ENCODE peak calls at places on chromosome 15, in four cellular contexts. W is K562, K is GM12878, T is HepG2. N is an unnamed sample.

GRCh38 chr15:34813446-34814190 is 18.3 kb upstream of the ACTC1 start:
- DNase-seq in W (no peak), T (no peak), K (no peak), N (no peak)

GRCh38 chr15:90990446-90990845 is 3.9 kb downstream of the PRC1 start:
- DNase-seq in T (no peak), K (no peak), W (no peak), N (no peak)

GRCh38 chr15:90154861-90155626 is 46.1 kb upstream of the SEMA4B start:
- DNase-seq in T (peak), W (no peak), K (no peak), N (peak)

GRCh38 chr15:94453227-94453626 is 221.9 kb downstream of the MCTP2 start:
- DNase-seq in T (no peak), W (no peak), K (no peak), N (no peak)

GRCh38 chr15:60797444-60798040 is 318.6 kb upstream of the ICE2 start:
- DNase-seq in K (no peak), W (no peak), T (no peak), N (no peak)

GRCh38 chr15:62071711-62072308 is 5.0 kb downstream of the C2CD4A start:
- DNase-seq in T (peak), W (peak), K (no peak), N (peak)

GRCh38 chr15:28273468-28273867 is 48.5 kb downstream of the HERC2 start:
- DNase-seq in T (no peak), K (no peak), W (no peak), N (no peak)

GRCh38 chr15:51223771-51224229 is 114.6 kb downstream of the CYP19A1 start:
- DNase-seq in K (no peak), W (peak), T (no peak), N (no peak)

GRCh38 chr15:48059786-48060185 is 61.0 kb upstream of the SLC24A5 start:
- DNase-seq in W (no peak), K (no peak), T (no peak), N (no peak)

GRCh38 chr15:41505776-41506175 is 7.9 kb downstream of the LTK start:
- DNase-seq in W (no peak), K (no peak), T (no peak), N (no peak)

GRCh38 chr15:89647191-89647851 is 7.9 kb downstream of the KIF7 start:
- DNase-seq in K (no peak), W (peak), T (peak), N (peak)

GRCh38 chr15:80999623-81000036 is 1.1 kb upstream of the TLNRD1 start:
- DNase-seq in K (no peak), T (no peak), W (peak), N (no peak)

GRCh38 chr15:57526615-57527014 is 65.1 kb upstream of the MYZAP start:
- DNase-seq in K (no peak), W (no peak), T (no peak), N (no peak)

GRCh38 chr15:99454941-99455795 is 110.6 kb upstream of the MEF2A start:
- DNase-seq in W (peak), K (no peak), T (peak), N (no peak)

GRCh38 chr15:89002281-89002761 is 85.9 kb upstream of the ABHD2 start:
- DNase-seq in T (peak), K (peak), W (peak), N (peak)

GRCh38 chr15:47364671-47365141 is 352.6 kb upstream of the SEMA6D start:
- DNase-seq in W (no peak), K (no peak), T (no peak), N (peak)

GRCh38 chr15:29788433-29789034 is 33.7 kb downstream of the TJP1 start:
- DNase-seq in W (no peak), T (no peak), K (no peak), N (no peak)

GRCh38 chr15:45169608-45170480 is 17.9 kb downstream of the SHF start:
- DNase-seq in W (no peak), K (no peak), T (no peak), N (peak)

GRCh38 chr15:72271895-72272212 is 500 bp downstream of the PARP6 start:
- DNase-seq in K (no peak), W (peak), T (no peak), N (no peak)

GRCh38 chr15:55741592-55742497 is 1.1 kb downstream of the PRTG start:
- DNase-seq in K (no peak), T (peak), W (no peak), N (peak)

GRCh38 chr15:78626611-78627010 is 5.8 kb upstream of the CHRNA3 start:
- DNase-seq in T (no peak), K (no peak), W (no peak), N (no peak)

DNA sequence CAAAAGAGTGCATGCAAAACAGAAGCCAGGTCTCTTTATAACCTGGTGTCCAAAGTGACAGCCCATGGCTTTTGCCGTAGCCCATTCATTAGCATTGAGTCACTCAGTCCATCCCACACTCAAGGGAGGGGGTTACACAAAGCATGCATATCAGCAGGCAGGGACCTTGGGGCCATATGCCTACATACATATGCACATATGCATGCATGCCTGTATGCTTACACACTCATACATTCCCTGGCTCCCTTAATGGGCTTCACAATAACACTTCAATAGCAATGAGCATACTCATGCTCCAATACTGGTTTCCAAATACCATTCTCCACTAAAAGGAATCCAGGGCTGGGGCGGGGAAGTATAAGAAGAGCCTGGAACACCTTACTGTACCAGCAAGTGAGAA is 22.0 kb downstream of the TRPM1 start:
- DNase-seq in W (no peak), T (no peak), K (no peak), N (no peak)
- TF ChIP-seq NFIC in W (no peak), T (no peak), K (no peak), N (no peak)

GRCh38 chr15:32956006-32956405 is 238.2 kb downstream of the GREM1 start:
- DNase-seq in T (peak), W (peak), K (no peak), N (peak)
- TF ChIP-seq NFIC in T (no peak), W (no peak), K (no peak), N (no peak)

DNA sequence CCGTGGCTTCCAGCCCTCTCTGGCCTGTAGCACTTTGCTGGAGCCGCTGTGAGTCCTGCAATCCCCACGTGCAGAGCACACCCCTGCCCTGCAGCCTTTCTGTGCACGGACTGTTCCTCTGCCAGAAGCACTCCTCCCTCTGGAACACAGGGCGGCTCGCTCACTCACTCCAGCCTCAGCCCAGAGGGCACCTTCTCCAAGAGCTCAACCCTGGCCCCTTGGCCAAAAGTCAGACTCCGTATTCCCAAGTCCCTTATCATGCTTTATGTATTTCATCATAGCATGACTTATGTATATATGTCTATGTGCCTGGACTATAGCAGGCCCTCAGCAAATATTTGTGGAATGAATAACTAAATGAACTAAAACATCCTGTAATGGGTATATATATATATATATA is 63.2 kb downstream of the ASB7 start:
- DNase-seq in T (no peak), W (no peak), K (no peak), N (no peak)
- TF ChIP-seq NFIC in T (no peak), W (no peak), K (no peak), N (no peak)

DNA sequence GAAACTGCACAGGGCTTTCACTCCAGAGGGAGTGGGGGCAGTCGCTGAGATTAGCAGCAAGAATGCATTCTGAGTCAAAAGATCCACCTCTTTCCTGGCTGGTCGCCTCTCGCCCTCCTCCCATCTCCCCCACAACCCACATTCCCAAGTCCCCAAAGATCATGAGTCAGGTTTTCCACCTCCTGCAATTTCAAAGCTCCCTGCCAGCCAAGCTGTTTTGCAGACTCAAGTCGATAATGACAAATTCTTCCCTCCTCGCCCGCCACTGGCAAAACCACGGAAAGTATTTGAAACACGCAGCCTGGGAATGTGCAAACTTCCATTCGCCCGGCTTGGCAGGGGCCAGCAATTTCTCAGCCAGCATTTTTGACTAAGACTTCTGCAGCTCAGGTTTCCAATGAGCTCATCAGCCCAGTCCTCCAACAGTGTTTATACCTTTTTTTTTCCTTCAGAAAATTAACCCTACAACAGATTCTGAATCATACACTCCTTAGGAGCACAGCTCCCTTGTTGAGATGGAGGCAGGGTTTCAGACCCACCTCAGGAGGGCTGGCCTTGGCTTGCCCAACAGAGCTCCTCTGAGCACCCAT is 181.4 kb downstream of the SMAD6 start:
- DNase-seq in W (no peak), T (peak), K (no peak), N (no peak)
- TF ChIP-seq NFIC in W (no peak), T (no peak), K (no peak), N (peak)

GRCh38 chr15:25022233-25022632 is 67.4 kb downstream of the SNRPN start:
- DNase-seq in K (no peak), T (no peak), W (no peak), N (no peak)
- TF ChIP-seq NFIC in K (no peak), T (no peak), W (no peak), N (no peak)

DNA sequence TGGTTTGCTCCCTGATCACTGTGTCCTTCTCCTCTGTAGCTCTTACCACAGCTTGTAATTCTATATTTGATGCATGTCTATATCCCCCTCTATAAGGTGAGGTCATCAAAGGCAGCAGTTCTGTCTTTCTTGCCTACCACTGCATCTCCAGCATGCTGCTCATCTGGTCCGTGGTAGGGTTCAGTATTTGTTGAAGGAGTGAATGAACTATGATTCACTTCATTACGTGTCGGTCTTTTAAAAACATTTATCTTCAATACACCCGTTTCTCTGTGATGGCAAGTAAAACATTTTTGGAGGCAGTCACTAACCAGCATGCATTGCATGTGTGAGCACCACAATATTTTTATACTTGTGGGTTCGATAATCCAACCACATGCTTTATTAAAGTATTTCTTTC is 27.6 kb downstream of the CHST14 start:
- DNase-seq in W (no peak), T (no peak), K (no peak), N (no peak)
- TF ChIP-seq NFIC in W (no peak), T (no peak), K (no peak), N (no peak)

N was measured in SK-N-SH.